ENCODE peak calls at places on chromosomes 12 and 14, in five cellular contexts. One of them, this sample, is unnamed.
A peak's percentile ranks its signal among the peaks of the same experiment; 100 is the strongest.

GRCh38 chr12:130796985-130797686 is 41.9 kb downstream of the STX2 start:
- DNase-seq in GM12891: no peak
- DNase-seq in GM12878: no peak
- DNase-seq in K562: no peak
- DNase-seq in HepG2: no peak
- DNase-seq in this sample: no peak

GRCh38 chr14:98167702-98168101 is 1104.3 kb downstream of the BCL11B start:
- DNase-seq in HepG2: no peak
- DNase-seq in K562: no peak
- DNase-seq in GM12891: no peak
- DNase-seq in GM12878: no peak
- DNase-seq in this sample: no peak

GRCh38 chr12:129776977-129777667 is 126.7 kb downstream of the TMEM132D start:
- DNase-seq in HepG2: no peak
- DNase-seq in K562: no peak
- DNase-seq in GM12878: no peak
- DNase-seq in GM12891: no peak
- DNase-seq in this sample: no peak

GRCh38 chr12:109777544-109777943 is 55.7 kb downstream of the TRPV4 start:
- DNase-seq in K562: peak; percentile 72
- DNase-seq in GM12878: peak; percentile 42
- DNase-seq in HepG2: peak; percentile 83
- DNase-seq in GM12891: no peak
- DNase-seq in this sample: peak; percentile 54

GRCh38 chr12:3218150-3218845 is 141.1 kb downstream of the TSPAN9 start:
- DNase-seq in GM12878: no peak
- DNase-seq in K562: no peak
- DNase-seq in GM12891: no peak
- DNase-seq in HepG2: no peak
- DNase-seq in this sample: no peak

GRCh38 chr14:54769955-54770863 is 132.4 kb downstream of the GCH1 start:
- DNase-seq in HepG2: no peak
- DNase-seq in K562: no peak
- DNase-seq in GM12891: no peak
- DNase-seq in GM12878: no peak
- DNase-seq in this sample: no peak

GRCh38 chr14:74580275-74580672 is 31.8 kb downstream of the LTBP2 start:
- DNase-seq in HepG2: no peak
- DNase-seq in K562: no peak
- DNase-seq in GM12878: no peak
- DNase-seq in GM12891: no peak
- DNase-seq in this sample: no peak

GRCh38 chr12:79331870-79332269 is 358.9 kb downstream of the PAWR start:
- DNase-seq in HepG2: no peak
- DNase-seq in GM12891: no peak
- DNase-seq in GM12878: no peak
- DNase-seq in K562: no peak
- DNase-seq in this sample: no peak

GRCh38 chr14:53004976-53005375 is 54.1 kb upstream of the FERMT2 start:
- DNase-seq in HepG2: no peak
- DNase-seq in GM12878: no peak
- DNase-seq in GM12891: no peak
- DNase-seq in K562: no peak
- DNase-seq in this sample: no peak

GRCh38 chr14:105019861-105020814 is 745 bp downstream of the CDCA4 start:
- DNase-seq in HepG2: no peak
- DNase-seq in GM12891: no peak
- DNase-seq in K562: peak; percentile 21
- DNase-seq in GM12878: no peak
- DNase-seq in this sample: peak; percentile 53

GRCh38 chr14:46306267-46306666 is 345.3 kb downstream of the RPL10L start:
- DNase-seq in HepG2: no peak
- DNase-seq in GM12891: no peak
- DNase-seq in K562: no peak
- DNase-seq in GM12878: no peak
- DNase-seq in this sample: no peak

GRCh38 chr14:55807059-55807499 is 227.1 kb downstream of the KTN1 start:
- DNase-seq in GM12891: no peak
- DNase-seq in HepG2: peak; percentile 28
- DNase-seq in K562: peak; percentile 29
- DNase-seq in GM12878: no peak
- DNase-seq in this sample: no peak

GRCh38 chr14:68876976-68877375 is 84.1 kb upstream of the ZFP36L1 start:
- DNase-seq in K562: no peak
- DNase-seq in HepG2: no peak
- DNase-seq in GM12891: no peak
- DNase-seq in GM12878: no peak
- DNase-seq in this sample: no peak

GRCh38 chr12:66693901-66694513 is 15.1 kb upstream of the GRIP1 start:
- DNase-seq in HepG2: peak; percentile 35
- DNase-seq in K562: peak; percentile 36
- DNase-seq in GM12891: peak; percentile 10
- DNase-seq in GM12878: peak; percentile 23
- DNase-seq in this sample: peak; percentile 5

GRCh38 chr12:84974177-84974815 is 61.7 kb upstream of the SLC6A15 start:
- DNase-seq in GM12891: no peak
- DNase-seq in K562: no peak
- DNase-seq in HepG2: no peak
- DNase-seq in GM12878: no peak
- DNase-seq in this sample: no peak

GRCh38 chr12:124509676-124510300 is 57.6 kb downstream of the NCOR2 start:
- DNase-seq in GM12891: no peak
- DNase-seq in K562: peak; percentile 80
- DNase-seq in HepG2: peak; percentile 86
- DNase-seq in GM12878: no peak
- DNase-seq in this sample: no peak

GRCh38 chr14:66228267-66228970 is 257.8 kb upstream of the CCDC196 start:
- DNase-seq in GM12891: no peak
- DNase-seq in K562: no peak
- DNase-seq in HepG2: no peak
- DNase-seq in GM12878: no peak
- DNase-seq in this sample: no peak

GRCh38 chr12:26627335-26627734 is 205.7 kb downstream of the ITPR2 start:
- DNase-seq in K562: no peak
- DNase-seq in HepG2: peak; percentile 64
- DNase-seq in GM12878: no peak
- DNase-seq in GM12891: no peak
- DNase-seq in this sample: no peak

GRCh38 chr12:47079894-47080724 is at the start of gene AMIGO2:
- DNase-seq in GM12891: no peak
- DNase-seq in K562: peak; percentile 27
- DNase-seq in HepG2: no peak
- DNase-seq in GM12878: no peak
- DNase-seq in this sample: no peak

GRCh38 chr14:71932229-71932951 is at the start of gene RGS6:
- DNase-seq in GM12891: peak; percentile 53
- DNase-seq in K562: no peak
- DNase-seq in HepG2: peak; percentile 1
- DNase-seq in GM12878: no peak
- DNase-seq in this sample: peak; percentile 52

GRCh38 chr12:93954160-93955112 is 193.9 kb upstream of the PLXNC1 start:
- DNase-seq in K562: no peak
- DNase-seq in GM12891: no peak
- DNase-seq in HepG2: no peak
- DNase-seq in GM12878: no peak
- DNase-seq in this sample: no peak

GRCh38 chr12:94290353-94290752 is 142.0 kb downstream of the PLXNC1 start:
- DNase-seq in K562: peak; percentile 17
- DNase-seq in HepG2: no peak
- DNase-seq in GM12878: no peak
- DNase-seq in GM12891: no peak
- DNase-seq in this sample: no peak

GRCh38 chr14:54350196-54350595 is 46.6 kb upstream of the CDKN3 start:
- DNase-seq in GM12891: no peak
- DNase-seq in HepG2: no peak
- DNase-seq in K562: no peak
- DNase-seq in GM12878: no peak
- DNase-seq in this sample: no peak

GRCh38 chr14:100567009-100567876 is 20.0 kb downstream of the BEGAIN start:
- DNase-seq in K562: no peak
- DNase-seq in HepG2: no peak
- DNase-seq in GM12878: no peak
- DNase-seq in GM12891: no peak
- DNase-seq in this sample: no peak

GRCh38 chr12:52362118-52362726 is 5.1 kb downstream of the KRT85 start:
- DNase-seq in K562: no peak
- DNase-seq in GM12891: no peak
- DNase-seq in HepG2: no peak
- DNase-seq in GM12878: no peak
- DNase-seq in this sample: no peak

GRCh38 chr12:52360106-52360662 is 7.1 kb downstream of the KRT85 start:
- DNase-seq in K562: no peak
- DNase-seq in HepG2: no peak
- DNase-seq in GM12878: no peak
- DNase-seq in GM12891: no peak
- DNase-seq in this sample: no peak

GRCh38 chr12:52360663-52361271 is 6.5 kb downstream of the KRT85 start:
- DNase-seq in GM12891: no peak
- DNase-seq in HepG2: no peak
- DNase-seq in K562: no peak
- DNase-seq in GM12878: no peak
- DNase-seq in this sample: no peak

GRCh38 chr12:52363111-52363679 is 4.1 kb downstream of the KRT85 start:
- DNase-seq in K562: no peak
- DNase-seq in HepG2: no peak
- DNase-seq in GM12878: no peak
- DNase-seq in GM12891: no peak
- DNase-seq in this sample: no peak

DNA sequence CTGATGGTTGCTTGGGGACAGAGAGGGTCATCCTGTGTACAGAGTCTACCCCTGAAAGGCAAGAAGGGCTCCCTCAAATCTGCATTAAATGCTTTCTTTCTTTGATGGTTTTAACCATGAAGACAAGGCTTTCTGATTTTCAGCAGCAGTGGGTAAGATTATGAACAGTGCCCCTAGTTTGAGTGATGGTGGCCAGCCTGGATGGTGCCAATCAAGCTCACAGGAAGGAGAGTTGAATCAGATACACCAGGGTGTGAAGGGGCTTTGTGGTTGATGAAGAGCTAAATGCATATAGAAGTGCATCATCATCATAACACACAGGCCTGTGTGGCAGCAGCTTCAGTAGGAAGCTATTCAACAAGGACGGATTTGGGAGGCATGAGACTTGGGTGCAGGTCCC is 5.7 kb downstream of the KRT85 start:
- DNase-seq in GM12878: no peak
- DNase-seq in K562: no peak
- DNase-seq in GM12891: no peak
- DNase-seq in HepG2: no peak
- DNase-seq in this sample: no peak
- TF ChIP-seq POLR2A in GM12878: no peak
- TF ChIP-seq POLR2A in K562: no peak
- TF ChIP-seq POLR2A in GM12891: no peak
- TF ChIP-seq POLR2A in HepG2: no peak
- TF ChIP-seq POLR2A in this sample: no peak

DNA sequence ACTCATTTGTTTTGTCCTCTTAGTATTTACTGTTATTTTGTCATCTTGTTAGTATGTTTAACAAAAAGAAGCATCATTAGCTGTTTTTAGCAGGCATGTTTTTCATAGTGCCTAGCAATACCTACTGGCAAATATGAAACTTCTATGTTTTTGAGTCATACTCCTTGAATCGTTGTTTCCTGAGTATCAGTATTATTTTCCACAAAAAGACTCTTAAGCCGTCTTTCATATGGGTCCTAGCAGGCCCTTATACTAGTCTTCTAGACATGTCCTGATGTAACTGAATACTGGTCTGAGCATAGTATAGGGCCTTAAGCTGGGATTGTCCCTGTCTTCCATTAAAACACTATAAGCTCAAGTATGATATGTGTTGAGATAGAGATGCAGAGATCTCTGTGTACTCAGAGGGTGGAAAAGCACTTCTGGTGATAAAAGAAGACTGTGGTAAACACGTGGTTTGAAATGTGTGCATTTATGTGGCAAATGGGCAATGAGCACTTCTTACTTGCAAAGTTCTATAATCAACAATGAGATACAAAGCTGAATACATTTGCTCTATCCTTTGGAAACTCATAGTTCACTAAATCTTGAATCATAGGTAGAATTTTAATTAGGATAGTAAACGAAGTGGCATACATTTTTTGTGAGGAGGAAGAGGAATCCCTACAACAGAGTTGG is 348.8 kb downstream of the PDZRN4 start:
- DNase-seq in GM12878: no peak
- DNase-seq in HepG2: no peak
- DNase-seq in GM12891: no peak
- DNase-seq in K562: no peak
- DNase-seq in this sample: no peak
- TF ChIP-seq TAF1 in GM12878: no peak
- TF ChIP-seq TAF1 in HepG2: no peak
- TF ChIP-seq TAF1 in GM12891: no peak
- TF ChIP-seq TAF1 in K562: no peak
- TF ChIP-seq TAF1 in this sample: no peak

GRCh38 chr12:7060353-7060954 is at the start of gene C1S:
- DNase-seq in K562: peak; percentile 57
- DNase-seq in HepG2: peak; percentile 93
- DNase-seq in GM12891: no peak
- DNase-seq in GM12878: no peak
- DNase-seq in this sample: no peak
- TF ChIP-seq POLR2A in K562: no peak
- TF ChIP-seq POLR2A in HepG2: no peak
- TF ChIP-seq POLR2A in GM12891: no peak
- TF ChIP-seq POLR2A in GM12878: no peak
- TF ChIP-seq POLR2A in this sample: no peak

GRCh38 chr14:85293820-85294219 is 236.1 kb upstream of the FLRT2 start:
- DNase-seq in GM12891: no peak
- DNase-seq in K562: no peak
- DNase-seq in HepG2: no peak
- DNase-seq in GM12878: no peak
- DNase-seq in this sample: no peak

GRCh38 chr14:85301506-85301905 is 228.4 kb upstream of the FLRT2 start:
- DNase-seq in HepG2: no peak
- DNase-seq in K562: no peak
- DNase-seq in GM12891: no peak
- DNase-seq in GM12878: no peak
- DNase-seq in this sample: no peak

GRCh38 chr14:85300119-85300518 is 229.8 kb upstream of the FLRT2 start:
- DNase-seq in GM12891: no peak
- DNase-seq in HepG2: no peak
- DNase-seq in K562: no peak
- DNase-seq in GM12878: no peak
- DNase-seq in this sample: no peak

DNA sequence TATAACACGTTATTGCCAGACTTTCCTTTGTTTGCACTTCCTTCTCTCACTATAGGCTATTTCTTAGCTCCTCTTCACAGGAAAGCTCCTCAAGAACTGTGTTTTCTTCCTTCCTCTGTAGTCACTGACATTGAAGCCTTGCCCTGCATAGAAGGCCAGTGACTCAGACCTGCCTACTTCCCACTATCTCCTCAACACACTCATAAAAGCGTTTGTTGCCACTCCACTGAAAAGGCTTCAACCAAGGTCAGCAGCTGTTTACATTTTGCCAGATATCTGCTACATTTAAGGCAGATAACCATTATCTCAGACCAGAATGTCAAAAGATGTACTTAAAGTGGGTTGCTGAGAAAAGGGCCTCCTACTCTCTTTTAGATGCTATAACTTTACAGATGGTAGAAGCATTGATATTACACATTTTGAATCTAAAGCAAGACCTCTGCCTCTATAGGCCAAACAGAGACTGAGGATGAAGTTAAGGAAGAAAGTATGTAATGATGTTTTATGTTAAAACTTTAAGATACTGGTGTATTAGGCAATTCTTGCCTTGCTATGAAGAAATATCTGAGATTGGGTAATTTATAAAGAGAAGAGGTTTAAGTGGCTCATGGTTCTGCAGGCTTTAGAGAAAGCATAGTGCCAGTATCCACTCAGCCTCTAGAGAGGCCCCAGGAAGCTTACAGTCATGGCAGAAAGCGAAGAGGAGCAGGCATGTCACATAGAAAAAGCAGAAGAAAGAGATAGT is 233.3 kb upstream of the FLRT2 start:
- DNase-seq in HepG2: no peak
- DNase-seq in K562: no peak
- DNase-seq in GM12878: no peak
- DNase-seq in GM12891: no peak
- DNase-seq in this sample: no peak
- TF ChIP-seq TAF1 in HepG2: no peak
- TF ChIP-seq TAF1 in K562: no peak
- TF ChIP-seq TAF1 in GM12878: no peak
- TF ChIP-seq TAF1 in GM12891: no peak
- TF ChIP-seq TAF1 in this sample: no peak